ENCODE peak calls at places on chromosomes 3 and 15, in seven cellular contexts. G, C, W, P, O, H and A are unnamed samples.

GRCh38 chr15:32923176-32923575 is 205.4 kb downstream of the GREM1 start:
- DNase-seq in O (no peak), P (no peak), G (no peak), W (no peak), H (no peak), C (no peak), A (no peak)

GRCh38 chr3:152120606-152121291 is 148.0 kb upstream of the MBNL1 start:
- DNase-seq in G (no peak), W (no peak), H (no peak), P (peak), O (no peak), C (no peak), A (no peak)

GRCh38 chr3:153284282-153284938 is 122.4 kb downstream of the RAP2B start:
- DNase-seq in G (no peak), O (peak), W (peak), H (no peak), P (peak), C (peak), A (peak)

GRCh38 chr15:89629829-89630228 is 25.4 kb downstream of the KIF7 start:
- DNase-seq in H (no peak), O (no peak), C (no peak), W (peak), P (no peak), G (no peak), A (no peak)

GRCh38 chr3:39135170-39135805 is 18.1 kb downstream of the CSRNP1 start:
- DNase-seq in W (no peak), O (no peak), C (no peak), P (no peak), G (no peak), H (peak), A (no peak)

GRCh38 chr3:115518100-115518852 is 105.0 kb upstream of the GAP43 start:
- DNase-seq in W (no peak), H (no peak), P (peak), C (no peak), O (peak), G (no peak), A (peak)

GRCh38 chr15:27899583-27900295 is 199.4 kb downstream of the OCA2 start:
- DNase-seq in O (no peak), H (no peak), P (no peak), C (no peak), W (no peak), G (no peak), A (no peak)

GRCh38 chr15:67177750-67178149 is 76.7 kb downstream of the AAGAB start:
- DNase-seq in H (no peak), W (no peak), G (no peak), O (peak), C (no peak), P (peak), A (no peak)

GRCh38 chr3:157906627-157907026 is 199.6 kb downstream of the SHOX2 start:
- DNase-seq in W (no peak), C (no peak), H (no peak), P (peak), O (peak), G (no peak), A (no peak)

GRCh38 chr3:72303926-72304325 is 519.0 kb upstream of the PROK2 start:
- DNase-seq in W (no peak), P (no peak), C (no peak), O (no peak), H (no peak), G (no peak), A (no peak)

GRCh38 chr3:14248849-14249523 is 70.4 kb downstream of the LSM3 start:
- DNase-seq in H (no peak), W (no peak), C (no peak), G (peak), P (no peak), O (no peak), A (no peak)

GRCh38 chr3:23712095-23712494 is 93.7 kb upstream of the UBE2E1 start:
- DNase-seq in H (no peak), P (no peak), O (no peak), W (no peak), C (peak), G (no peak), A (no peak)

GRCh38 chr3:133269393-133269792 is 130.5 kb upstream of the BFSP2 start:
- DNase-seq in P (no peak), H (no peak), O (no peak), W (no peak), G (no peak), C (no peak), A (no peak)

GRCh38 chr3:187841552-187841951 is 96.3 kb upstream of the BCL6 start:
- DNase-seq in G (no peak), C (no peak), P (peak), W (no peak), O (peak), H (no peak), A (no peak)

GRCh38 chr3:98801042-98801747 is 38.1 kb downstream of the ST3GAL6 start:
- DNase-seq in G (no peak), H (no peak), W (no peak), O (no peak), P (no peak), C (no peak), A (no peak)

GRCh38 chr3:27501759-27502158 is 17.6 kb upstream of the SLC4A7 start:
- DNase-seq in G (no peak), C (no peak), P (no peak), W (no peak), H (no peak), O (no peak), A (no peak)